ENCODE peak calls at places on chromosomes 16 and 17, in five cellular contexts. S, D, Y, W and N are unnamed samples.

GRCh38 chr17:49456172-49456965 is 38.7 kb upstream of the NGFR start:
- DNase-seq in S (no peak), W (no peak), Y (no peak), D (no peak), N (no peak)

GRCh38 chr17:80316927-80317705 is 56.5 kb downstream of the RNF213 start:
- DNase-seq in Y (no peak), D (no peak), W (peak), S (no peak), N (no peak)

GRCh38 chr16:89922477-89922883 is 662 bp upstream of the TUBB3 start:
- DNase-seq in S (peak), D (peak), Y (no peak), W (peak), N (no peak)

GRCh38 chr16:9946022-9946720 is 236.1 kb downstream of the GRIN2A start:
- DNase-seq in Y (no peak), D (no peak), W (no peak), S (no peak), N (no peak)

GRCh38 chr17:8680402-8680801 is 49.9 kb upstream of the MYH10 start:
- DNase-seq in S (no peak), W (no peak), D (no peak), Y (no peak), N (no peak)

GRCh38 chr16:84423416-84423837 is 55.1 kb downstream of the ATP2C2 start:
- DNase-seq in S (no peak), D (no peak), W (no peak), Y (no peak), N (no peak)

GRCh38 chr16:79607587-79607986 is 7.0 kb upstream of the MAF start:
- DNase-seq in W (no peak), D (no peak), Y (no peak), S (no peak), N (no peak)

GRCh38 chr17:17064322-17064721 is 22.1 kb downstream of the MPRIP start:
- DNase-seq in D (no peak), Y (no peak), S (no peak), W (no peak), N (no peak)

GRCh38 chr17:1077536-1078061 is 80.7 kb downstream of the TIMM22 start:
- DNase-seq in D (no peak), S (no peak), W (no peak), Y (no peak), N (no peak)

GRCh38 chr16:51165043-51165442 is 14.0 kb upstream of the SALL1 start:
- DNase-seq in S (no peak), Y (no peak), W (no peak), D (no peak), N (no peak)

GRCh38 chr16:26645629-26646028 is 421.1 kb upstream of the C16orf82 start:
- DNase-seq in D (peak), S (peak), W (peak), Y (no peak), N (no peak)

GRCh38 chr16:88688013-88688778 is 1.9 kb upstream of the SNAI3 start:
- DNase-seq in Y (no peak), W (no peak), S (peak), D (no peak), N (peak)